ENCODE peak calls at places on chromosomes 1 and 21, in ten cellular contexts. Z is cardiac muscle cell; Q is G401; T is heart left ventricle; H is esophagus squamous epithelium; B is adrenal gland; N is dorsolateral prefrontal cortex; V is GF-D8; F is stimulated activated CD8-positive, alpha-beta memory T cell treated with anti-CD3 and anti-CD28 coated beads, Interleukin-2, amount 100 ng/mL, for 1 hour; M is naive thymus-derived CD4-positive, alpha-beta T cell. W is an unnamed sample.

GRCh38 chr21:45335151-45335760 is 47.6 kb upstream of the POFUT2 start:
- DNase-seq in B (no peak), F (no peak), V (no peak), M (no peak), Z (no peak), N (no peak), H (no peak), T (no peak), Q (no peak), W (no peak)

GRCh38 chr1:233241782-233242181 is 53.7 kb downstream of the PCNX2 start:
- DNase-seq in Z (no peak), V (no peak), H (no peak), M (no peak), Q (no peak), B (no peak), N (no peak), T (no peak), F (no peak), W (no peak)

GRCh38 chr1:116538527-116538926 is 32.3 kb downstream of the CD58 start:
- DNase-seq in N (no peak), Z (no peak), T (no peak), Q (no peak), M (peak), F (no peak), H (no peak), B (no peak), V (no peak), W (no peak)

GRCh38 chr1:71521655-71522264 is 440.9 kb upstream of the ZRANB2 start:
- DNase-seq in B (peak), T (peak), Q (peak), H (no peak), N (peak), M (no peak), Z (peak), F (no peak), V (no peak), W (peak)

GRCh38 chr1:88098881-88099280 is 585.2 kb upstream of the PKN2 start:
- DNase-seq in V (no peak), Z (no peak), H (no peak), B (no peak), N (no peak), T (no peak), F (no peak), M (no peak), Q (no peak), W (no peak)

GRCh38 chr1:228734881-228735801 is at the start of gene RHOU:
- DNase-seq in T (peak), Z (peak), M (peak), B (peak), Q (peak), H (no peak), F (peak), N (peak), V (peak), W (peak)

GRCh38 chr1:237386362-237387143 is 344.6 kb downstream of the RYR2 start:
- DNase-seq in V (no peak), B (no peak), Q (peak), H (no peak), T (no peak), F (no peak), M (no peak), N (no peak), Z (peak), W (peak)

GRCh38 chr1:65949230-65949626 is 156.5 kb downstream of the PDE4B start:
- DNase-seq in Z (no peak), F (no peak), H (no peak), Q (no peak), T (no peak), V (no peak), M (no peak), N (no peak), B (no peak), W (no peak)

GRCh38 chr1:14880456-14881316 is 272.9 kb upstream of the TMEM51 start:
- DNase-seq in B (no peak), Q (peak), M (no peak), T (no peak), F (no peak), N (no peak), H (no peak), Z (no peak), V (no peak), W (no peak)

GRCh38 chr1:179310721-179311120 is 17.1 kb downstream of the SOAT1 start:
- DNase-seq in Q (no peak), V (no peak), M (no peak), B (no peak), N (no peak), T (no peak), H (no peak), Z (no peak), F (no peak), W (peak)

GRCh38 chr21:23524685-23525084 is 2082.6 kb downstream of the MRPL39 start:
- DNase-seq in V (peak), Z (no peak), M (no peak), Q (no peak), H (no peak), F (no peak), N (no peak), T (no peak), B (no peak), W (no peak)

GRCh38 chr1:246631426-246631825 is 65.2 kb downstream of the CNST start:
- DNase-seq in B (no peak), V (no peak), H (no peak), N (no peak), T (no peak), M (no peak), Z (no peak), Q (no peak), F (no peak), W (no peak)

GRCh38 chr1:246776923-246777322 is 52.7 kb downstream of the SCCPDH start:
- DNase-seq in H (no peak), T (no peak), V (no peak), Z (no peak), B (no peak), M (no peak), F (no peak), Q (no peak), N (no peak), W (no peak)

GRCh38 chr1:193320281-193320680 is 133.9 kb upstream of the B3GALT2 start:
- DNase-seq in Z (no peak), B (no peak), Q (no peak), F (no peak), M (no peak), V (no peak), N (no peak), T (no peak), H (no peak), W (no peak)

GRCh38 chr1:193201021-193201420 is 14.6 kb upstream of the B3GALT2 start:
- DNase-seq in Z (no peak), T (no peak), H (no peak), Q (no peak), N (no peak), F (no peak), V (no peak), B (no peak), M (no peak), W (no peak)

GRCh38 chr1:36137776-36138175 is 11.5 kb downstream of the TRAPPC3 start:
- DNase-seq in Z (no peak), F (no peak), Q (peak), M (no peak), H (no peak), T (no peak), B (no peak), V (no peak), N (no peak), W (no peak)

GRCh38 chr21:16196521-16197208 is 466.9 kb downstream of the USP25 start:
- DNase-seq in T (no peak), Z (no peak), B (no peak), V (peak), F (no peak), Q (no peak), H (no peak), M (no peak), N (no peak), W (no peak)

GRCh38 chr1:28354121-28354520 is 15.4 kb upstream of the PHACTR4 start:
- DNase-seq in Q (no peak), T (no peak), Z (no peak), M (no peak), H (no peak), B (no peak), V (no peak), N (no peak), F (no peak), W (no peak)

GRCh38 chr21:14308234-14308633 is 74.7 kb downstream of the HSPA13 start:
- DNase-seq in Z (no peak), T (no peak), V (peak), Q (no peak), F (no peak), H (no peak), N (no peak), M (no peak), B (no peak), W (no peak)

GRCh38 chr1:244361764-244362473 is 89.8 kb downstream of the ADSS2 start:
- DNase-seq in Q (no peak), B (no peak), M (no peak), Z (peak), V (no peak), T (no peak), N (no peak), H (no peak), F (no peak), W (no peak)

GRCh38 chr1:221025391-221026355 is 146.4 kb downstream of the HLX start:
- DNase-seq in M (no peak), N (no peak), H (no peak), F (no peak), T (no peak), Q (no peak), Z (no peak), V (no peak), B (no peak), W (no peak)

GRCh38 chr1:186183970-186184628 is 191.0 kb downstream of the TPR start:
- DNase-seq in B (no peak), N (no peak), F (no peak), V (no peak), M (no peak), Q (no peak), H (no peak), T (no peak), Z (no peak), W (no peak)

GRCh38 chr1:30912913-30913652 is 4.5 kb upstream of the SDC3 start:
- DNase-seq in Q (no peak), H (no peak), N (no peak), M (no peak), T (peak), V (peak), F (no peak), B (peak), Z (no peak), W (no peak)

GRCh38 chr1:84960371-84960770 is 36.5 kb downstream of the MCOLN2 start:
- DNase-seq in N (no peak), Z (peak), B (no peak), H (no peak), M (no peak), V (no peak), Q (no peak), T (no peak), F (no peak), W (no peak)

GRCh38 chr1:91555821-91556531 is 55.3 kb downstream of the CDC7 start:
- DNase-seq in N (no peak), Q (no peak), B (no peak), H (no peak), T (no peak), M (peak), Z (no peak), V (no peak), F (peak), W (no peak)

GRCh38 chr1:229253170-229253974 is 17.5 kb upstream of the RAB4A start:
- DNase-seq in T (no peak), Q (no peak), F (no peak), M (no peak), Z (no peak), B (no peak), V (no peak), N (no peak), H (no peak), W (no peak)

GRCh38 chr1:211487672-211488208 is 4.2 kb downstream of the RD3 start:
- DNase-seq in N (no peak), M (no peak), V (no peak), Z (no peak), T (no peak), F (no peak), B (no peak), Q (no peak), H (no peak), W (no peak)

GRCh38 chr21:35303085-35303484 is 254.0 kb upstream of the RUNX1 start:
- DNase-seq in N (no peak), H (no peak), M (no peak), T (no peak), B (no peak), V (no peak), F (no peak), Z (no peak), Q (no peak), W (peak)

GRCh38 chr1:36986241-36986955 is 47.9 kb downstream of the GRIK3 start:
- DNase-seq in Z (no peak), T (no peak), H (no peak), Q (no peak), B (no peak), M (no peak), F (no peak), N (no peak), V (no peak), W (no peak)

GRCh38 chr21:45972716-45973474 is 8.7 kb upstream of the COL6A1 start:
- DNase-seq in F (no peak), N (no peak), V (no peak), Z (no peak), Q (no peak), B (no peak), T (peak), M (no peak), H (no peak), W (no peak)

GRCh38 chr1:53293123-53293522 is 34.7 kb downstream of the LRP8 start:
- DNase-seq in H (no peak), Z (no peak), Q (no peak), F (no peak), V (no peak), B (no peak), M (no peak), T (no peak), N (no peak), W (no peak)

GRCh38 chr1:154427173-154428139 is 22.3 kb downstream of the IL6R start:
- DNase-seq in T (peak), V (no peak), M (no peak), B (peak), N (no peak), Z (no peak), Q (no peak), H (no peak), F (no peak), W (no peak)

GRCh38 chr1:171219751-171220385 is 28.4 kb upstream of the FMO1 start:
- DNase-seq in B (no peak), M (no peak), V (no peak), H (no peak), F (no peak), N (no peak), T (no peak), Z (no peak), Q (peak), W (no peak)

GRCh38 chr1:35532497-35533226 is 24.5 kb downstream of the KIAA0319L start:
- DNase-seq in N (no peak), T (no peak), B (no peak), Q (peak), F (no peak), Z (no peak), V (no peak), H (no peak), M (no peak), W (no peak)

GRCh38 chr1:183882328-183883167 is 77.6 kb downstream of the RGL1 start:
- DNase-seq in Q (no peak), N (no peak), T (no peak), Z (no peak), H (no peak), V (no peak), B (no peak), F (no peak), M (no peak), W (no peak)

GRCh38 chr1:35809156-35810095 is 1.6 kb downstream of the AGO4 start:
- DNase-seq in F (no peak), Z (no peak), H (no peak), N (no peak), V (no peak), M (no peak), T (no peak), Q (no peak), B (no peak), W (no peak)

GRCh38 chr1:153985984-153986761 is at the start of gene RAB13:
- DNase-seq in N (peak), V (peak), T (peak), Z (peak), F (no peak), Q (peak), H (no peak), M (no peak), B (peak), W (no peak)

GRCh38 chr21:35565204-35565611 is 495.1 kb downstream of the SETD4 start:
- DNase-seq in H (no peak), N (no peak), V (no peak), Z (no peak), Q (no peak), T (peak), F (no peak), M (no peak), B (peak), W (no peak)

W was measured in SW 1271.